ENCODE peak calls at places on chromosomes 3 and 15, in six cellular contexts. One of them, this sample, is unnamed.

GRCh38 chr15:33292718-33293307 is 18.0 kb upstream of the RYR3 start:
- DNase-seq in mesenchymal stem cell: peak; percentile 57
- DNase-seq in H1: peak; percentile 70
- DNase-seq in IMR-90: peak; percentile 53
- DNase-seq in H9: peak; percentile 59
- DNase-seq in mesendoderm: peak; percentile 80
- DNase-seq in this sample: peak; percentile 70

GRCh38 chr15:25864966-25865365 is 1.8 kb upstream of the ATP10A start:
- DNase-seq in IMR-90: peak; percentile 66
- DNase-seq in H9: no peak
- DNase-seq in H1: no peak
- DNase-seq in mesendoderm: no peak
- DNase-seq in mesenchymal stem cell: no peak
- DNase-seq in this sample: no peak

GRCh38 chr15:52357949-52358348 is 62.3 kb upstream of the MYO5C start:
- DNase-seq in H1: no peak
- DNase-seq in mesenchymal stem cell: no peak
- DNase-seq in mesendoderm: no peak
- DNase-seq in H9: no peak
- DNase-seq in IMR-90: no peak
- DNase-seq in this sample: no peak

GRCh38 chr15:30903497-30904187 is at the start of gene FAN1:
- DNase-seq in IMR-90: peak; percentile 84
- DNase-seq in mesendoderm: peak; percentile 94
- DNase-seq in H9: peak; percentile 81
- DNase-seq in mesenchymal stem cell: peak; percentile 87
- DNase-seq in H1: peak; percentile 84
- DNase-seq in this sample: peak; percentile 76

GRCh38 chr3:146125946-146126345 is 35.0 kb downstream of the PLOD2 start:
- DNase-seq in mesendoderm: no peak
- DNase-seq in IMR-90: peak; percentile 94
- DNase-seq in H1: no peak
- DNase-seq in mesenchymal stem cell: peak; percentile 87
- DNase-seq in H9: no peak
- DNase-seq in this sample: no peak

GRCh38 chr3:58646503-58646902 is 20.1 kb downstream of the FAM3D start:
- DNase-seq in mesenchymal stem cell: no peak
- DNase-seq in IMR-90: peak; percentile 30
- DNase-seq in mesendoderm: no peak
- DNase-seq in H9: no peak
- DNase-seq in H1: no peak
- DNase-seq in this sample: no peak

GRCh38 chr3:194326192-194327029 is 24.7 kb downstream of the CPN2 start:
- DNase-seq in H9: peak; percentile 33
- DNase-seq in mesenchymal stem cell: peak; percentile 60
- DNase-seq in mesendoderm: peak; percentile 77
- DNase-seq in IMR-90: no peak
- DNase-seq in H1: no peak
- DNase-seq in this sample: no peak

GRCh38 chr3:123283657-123284398 is 82.1 kb downstream of the SEC22A start:
- DNase-seq in IMR-90: no peak
- DNase-seq in H9: no peak
- DNase-seq in H1: no peak
- DNase-seq in mesendoderm: no peak
- DNase-seq in mesenchymal stem cell: no peak
- DNase-seq in this sample: no peak

GRCh38 chr3:70849911-70850699 is 537.7 kb upstream of the MDFIC2 start:
- DNase-seq in mesendoderm: peak; percentile 82
- DNase-seq in mesenchymal stem cell: peak; percentile 71
- DNase-seq in H1: no peak
- DNase-seq in H9: no peak
- DNase-seq in IMR-90: peak; percentile 93
- DNase-seq in this sample: no peak

DNA sequence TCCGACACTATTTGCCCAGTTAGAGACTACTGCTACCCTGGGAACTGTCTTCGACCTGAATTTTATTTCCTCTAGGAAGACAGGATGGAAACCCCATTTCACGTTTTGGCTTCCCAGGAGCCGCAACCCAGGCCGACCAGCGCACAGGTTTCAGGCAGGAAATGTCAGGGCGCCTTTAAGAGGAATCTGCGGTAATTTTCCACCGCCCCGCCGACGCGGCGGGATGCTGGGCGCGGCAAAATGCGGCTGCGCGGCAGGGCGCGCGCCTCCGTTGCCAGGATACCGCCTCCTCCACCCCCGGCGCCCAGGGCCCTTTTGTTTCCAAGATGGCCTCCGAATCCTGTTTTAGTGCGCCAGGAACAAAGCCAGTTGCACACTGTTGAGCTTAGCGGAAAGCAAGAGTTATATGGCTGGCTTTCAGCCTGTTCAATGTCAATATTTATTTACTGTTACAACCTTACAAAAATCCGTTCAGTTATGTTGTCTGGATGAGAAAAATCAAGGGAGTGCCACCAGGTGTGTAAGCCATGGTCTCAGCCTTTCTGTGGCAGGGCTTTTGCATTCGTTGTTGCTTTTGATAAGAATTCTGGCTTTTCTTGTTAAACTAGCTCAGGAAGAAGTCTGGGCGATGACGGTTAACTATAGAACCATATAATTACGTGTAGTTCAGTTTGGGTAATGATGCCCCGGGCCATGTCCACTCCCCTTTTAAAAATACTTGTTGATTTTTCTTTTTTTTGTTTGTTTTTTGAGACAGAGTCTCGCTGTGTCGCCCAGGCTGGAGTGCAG is 79.7 kb upstream of the CHD2 start:
- DNase-seq in H9: peak; percentile 94
- DNase-seq in H1: peak; percentile 94
- DNase-seq in IMR-90: peak; percentile 89
- DNase-seq in mesendoderm: peak; percentile 97
- DNase-seq in mesenchymal stem cell: peak; percentile 92
- DNase-seq in this sample: peak; percentile 95
- H2BK5ac ChIP-seq in H9: peak overlapping the region; percentile 74
- H2BK5ac ChIP-seq in H1: peak overlapping the region; percentile 94
- H2BK5ac ChIP-seq in IMR-90: peak overlapping the region; percentile 96
- H2BK5ac ChIP-seq in mesendoderm: peak overlapping the region; percentile 18
- H2BK5ac ChIP-seq in mesenchymal stem cell: peak overlapping the region; percentile 1
- H2BK5ac ChIP-seq in this sample: no peak overlapping the region

GRCh38 chr3:118267588-118267987 is 767.1 kb downstream of the IGSF11 start:
- DNase-seq in mesenchymal stem cell: no peak
- DNase-seq in IMR-90: no peak
- DNase-seq in H9: no peak
- DNase-seq in H1: no peak
- DNase-seq in mesendoderm: no peak
- DNase-seq in this sample: no peak

DNA sequence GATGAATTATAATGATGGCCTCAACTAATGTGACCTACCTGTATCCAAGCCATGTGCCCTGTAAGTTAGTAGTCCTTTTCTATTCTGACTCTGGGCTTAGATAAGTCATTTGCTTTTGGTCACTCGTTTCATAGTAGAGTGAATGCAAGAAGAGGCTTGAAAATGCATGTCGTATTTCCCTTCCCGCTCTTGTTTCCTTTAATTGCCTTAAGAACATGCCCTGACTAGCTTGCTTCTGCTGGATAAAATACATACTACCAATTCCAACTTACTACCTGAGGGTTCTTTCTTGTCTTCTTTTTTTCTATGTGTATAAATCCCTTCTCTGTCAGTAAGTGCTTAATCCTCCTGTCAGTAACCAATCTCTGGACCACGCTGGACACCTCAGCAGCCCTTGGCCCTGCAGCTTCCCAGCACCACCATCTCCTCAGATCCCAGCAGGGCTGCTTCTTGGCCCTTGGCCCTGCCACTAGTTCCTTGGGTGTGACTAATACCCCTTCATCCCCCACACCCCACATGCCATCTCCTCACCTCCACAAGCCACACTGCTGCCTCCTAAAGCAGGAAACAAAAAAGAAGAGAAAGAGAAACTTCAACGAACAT is 771.7 kb downstream of the IGSF11 start:
- DNase-seq in mesenchymal stem cell: no peak
- DNase-seq in H1: no peak
- DNase-seq in IMR-90: no peak
- DNase-seq in H9: no peak
- DNase-seq in mesendoderm: no peak
- DNase-seq in this sample: no peak
- H3K4me2 ChIP-seq in mesenchymal stem cell: no peak overlapping the region
- H3K4me2 ChIP-seq in H1: no peak overlapping the region
- H3K4me2 ChIP-seq in IMR-90: no peak overlapping the region
- H3K4me2 ChIP-seq in H9: no peak overlapping the region
- H3K4me2 ChIP-seq in mesendoderm: no peak overlapping the region
- H3K4me2 ChIP-seq in this sample: no peak overlapping the region

DNA sequence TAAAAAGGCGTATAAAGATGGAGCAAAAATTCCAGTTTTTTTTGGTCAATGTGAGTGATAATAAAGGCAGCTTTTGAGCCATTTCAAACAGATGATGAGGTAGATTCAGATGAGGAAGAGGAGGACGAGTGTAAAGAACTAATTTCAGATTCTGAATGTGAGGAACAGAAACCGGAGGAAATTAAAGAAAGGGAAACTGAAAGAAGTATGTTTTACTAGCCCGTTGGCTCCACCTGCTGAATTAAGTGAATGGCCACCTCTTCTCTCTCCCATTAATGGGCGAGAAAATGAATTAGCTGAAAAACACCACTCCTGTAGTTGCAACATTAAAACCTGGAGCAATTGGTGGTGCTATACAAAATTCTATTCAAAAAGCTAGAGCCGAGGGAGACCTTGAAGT is 55.4 kb downstream of the CYP19A1 start:
- DNase-seq in mesendoderm: no peak
- DNase-seq in IMR-90: no peak
- DNase-seq in mesenchymal stem cell: no peak
- DNase-seq in H9: no peak
- DNase-seq in H1: no peak
- DNase-seq in this sample: no peak
- H2BK15ac ChIP-seq in mesendoderm: no peak overlapping the region
- H2BK15ac ChIP-seq in IMR-90: no peak overlapping the region
- H2BK15ac ChIP-seq in mesenchymal stem cell: no peak overlapping the region
- H2BK15ac ChIP-seq in H9: no peak overlapping the region
- H2BK15ac ChIP-seq in H1: no peak overlapping the region
- H2BK15ac ChIP-seq in this sample: no peak overlapping the region

DNA sequence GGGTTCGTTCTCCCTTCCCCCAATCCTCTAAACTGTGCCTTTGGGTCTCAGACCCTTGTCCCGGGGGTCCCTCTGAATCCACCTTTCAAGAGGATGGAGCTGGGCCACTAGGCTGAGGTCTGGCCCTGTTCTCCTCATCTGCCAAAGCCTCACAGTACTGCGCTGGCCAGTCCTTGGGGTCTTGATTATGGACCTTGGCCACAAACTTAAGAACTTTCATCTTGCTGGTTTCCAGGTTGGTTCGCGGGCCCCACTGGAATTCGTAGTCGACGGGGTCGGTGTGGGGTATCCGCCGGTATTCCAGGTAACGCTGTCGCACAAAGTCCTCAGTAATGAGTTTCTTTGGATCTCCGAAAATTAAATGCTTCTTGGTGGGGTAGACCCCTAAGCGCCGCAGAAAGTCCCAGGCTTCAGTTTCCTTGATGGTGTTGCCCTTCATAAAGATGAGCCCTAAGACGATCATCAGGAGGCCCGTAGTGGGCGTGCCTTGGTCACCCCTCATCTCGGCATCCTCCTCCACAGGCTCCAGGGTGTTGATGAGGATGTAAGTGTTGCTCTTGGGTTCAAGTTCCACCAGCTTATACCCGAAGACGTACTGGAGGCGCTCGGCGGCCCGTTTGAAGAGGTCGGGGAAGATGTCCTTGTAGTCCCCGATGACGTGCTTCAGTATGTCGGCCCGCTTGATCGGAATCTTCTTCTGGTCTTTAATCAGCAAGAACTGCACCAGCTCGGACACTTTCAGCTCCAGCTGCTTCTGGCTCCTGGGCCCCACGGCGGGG is 727 bp downstream of the NSMCE3 start:
- DNase-seq in mesenchymal stem cell: peak; percentile 61
- DNase-seq in IMR-90: peak; percentile 34
- DNase-seq in H1: peak; percentile 77
- DNase-seq in H9: peak; percentile 57
- DNase-seq in mesendoderm: peak; percentile 66
- DNase-seq in this sample: peak; percentile 8
- H2BK5ac ChIP-seq in mesenchymal stem cell: peak overlapping the region; percentile 84
- H2BK5ac ChIP-seq in IMR-90: peak overlapping the region; percentile 8
- H2BK5ac ChIP-seq in H1: no peak overlapping the region
- H2BK5ac ChIP-seq in H9: no peak overlapping the region
- H2BK5ac ChIP-seq in mesendoderm: no peak overlapping the region
- H2BK5ac ChIP-seq in this sample: no peak overlapping the region

GRCh38 chr15:73050561-73051297 is 1.5 kb upstream of the NEO1 start:
- DNase-seq in mesenchymal stem cell: no peak
- DNase-seq in H1: no peak
- DNase-seq in IMR-90: no peak
- DNase-seq in mesendoderm: no peak
- DNase-seq in H9: no peak
- DNase-seq in this sample: no peak
- H3K4me2 ChIP-seq in mesenchymal stem cell: peak overlapping the region; percentile 51
- H3K4me2 ChIP-seq in H1: peak overlapping the region; percentile 74
- H3K4me2 ChIP-seq in IMR-90: peak overlapping the region; percentile 99
- H3K4me2 ChIP-seq in mesendoderm: no peak overlapping the region
- H3K4me2 ChIP-seq in H9: peak overlapping the region; percentile 92
- H3K4me2 ChIP-seq in this sample: peak overlapping the region; percentile 79

DNA sequence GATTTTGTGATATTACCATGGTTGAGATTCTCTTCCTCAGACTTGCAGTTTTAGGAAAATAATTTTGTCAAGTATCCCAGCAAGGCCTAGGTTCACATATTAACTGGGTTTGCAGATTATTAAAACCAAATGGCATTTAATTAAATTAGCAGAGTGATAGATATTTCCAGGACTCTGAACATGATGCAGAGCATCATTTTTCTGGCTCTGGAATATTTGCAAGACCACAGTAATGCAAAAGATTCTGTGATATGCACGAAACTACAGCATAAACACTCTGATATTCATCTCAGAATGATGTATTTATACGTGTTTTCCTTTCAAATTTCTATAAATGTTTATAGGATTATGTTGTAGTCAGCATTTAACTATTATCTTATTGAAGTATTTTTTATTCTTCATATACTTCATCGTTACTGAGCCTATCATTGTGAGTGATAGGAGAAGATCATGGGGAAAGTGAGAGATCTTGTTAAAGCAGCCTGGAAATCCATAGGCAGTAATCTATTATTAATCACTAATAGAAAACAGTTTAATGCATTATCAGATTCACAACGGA is 1245.6 kb downstream of the OTOL1 start:
- DNase-seq in mesendoderm: no peak
- DNase-seq in H9: no peak
- DNase-seq in IMR-90: no peak
- DNase-seq in H1: no peak
- DNase-seq in mesenchymal stem cell: no peak
- DNase-seq in this sample: no peak
- H2BK15ac ChIP-seq in mesendoderm: no peak overlapping the region
- H2BK15ac ChIP-seq in H9: no peak overlapping the region
- H2BK15ac ChIP-seq in IMR-90: no peak overlapping the region
- H2BK15ac ChIP-seq in H1: no peak overlapping the region
- H2BK15ac ChIP-seq in mesenchymal stem cell: no peak overlapping the region
- H2BK15ac ChIP-seq in this sample: no peak overlapping the region

DNA sequence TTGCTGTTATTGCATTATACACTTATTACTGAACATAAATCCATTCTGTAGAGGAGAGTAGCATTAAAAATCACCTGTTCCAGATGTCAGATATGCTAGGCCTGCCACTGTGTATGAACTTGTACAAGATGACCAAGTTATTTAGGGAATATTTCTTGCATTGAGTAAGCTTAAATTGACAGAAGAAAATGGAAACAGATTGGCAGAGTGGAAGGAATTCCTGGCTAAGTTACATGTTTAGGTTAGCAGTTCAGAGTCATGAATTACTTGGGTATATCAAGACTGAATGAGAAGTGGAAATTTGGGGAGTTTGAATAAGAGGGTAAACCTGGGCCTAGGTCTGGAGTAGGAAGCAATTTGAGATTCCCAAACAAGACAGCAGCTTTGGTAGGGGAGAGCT is 44.6 kb downstream of the ARHGAP31 start:
- DNase-seq in mesendoderm: no peak
- DNase-seq in IMR-90: peak; percentile 54
- DNase-seq in H9: no peak
- DNase-seq in H1: no peak
- DNase-seq in mesenchymal stem cell: no peak
- DNase-seq in this sample: no peak
- H2BK5ac ChIP-seq in mesendoderm: no peak overlapping the region
- H2BK5ac ChIP-seq in IMR-90: no peak overlapping the region
- H2BK5ac ChIP-seq in H9: no peak overlapping the region
- H2BK5ac ChIP-seq in H1: no peak overlapping the region
- H2BK5ac ChIP-seq in mesenchymal stem cell: no peak overlapping the region
- H2BK5ac ChIP-seq in this sample: no peak overlapping the region